ENCODE peak calls at places on chromosomes 5 and 9, in five cellular contexts. One of them, this sample, is unnamed.

GRCh38 chr9:99003308-99003707 is 59.6 kb downstream of the COL15A1 start:
- DNase-seq in adrenal gland: no peak
- DNase-seq in K562: no peak
- DNase-seq in lung: no peak
- DNase-seq in psoas muscle: no peak
- DNase-seq in this sample: no peak

GRCh38 chr9:16784002-16784401 is 86.5 kb downstream of the BNC2 start:
- DNase-seq in lung: no peak
- DNase-seq in K562: no peak
- DNase-seq in adrenal gland: no peak
- DNase-seq in psoas muscle: no peak
- DNase-seq in this sample: peak; percentile 69

GRCh38 chr9:37037137-37037743 is 3.2 kb upstream of the PAX5 start:
- DNase-seq in K562: no peak
- DNase-seq in psoas muscle: peak; percentile 50
- DNase-seq in adrenal gland: no peak
- DNase-seq in lung: no peak
- DNase-seq in this sample: no peak

GRCh38 chr9:7237473-7238243 is 479.9 kb downstream of the KDM4C start:
- DNase-seq in adrenal gland: no peak
- DNase-seq in K562: no peak
- DNase-seq in psoas muscle: no peak
- DNase-seq in lung: no peak
- DNase-seq in this sample: no peak

GRCh38 chr9:93028448-93029006 is 30.0 kb upstream of the SUSD3 start:
- DNase-seq in lung: peak; percentile 36
- DNase-seq in adrenal gland: no peak
- DNase-seq in psoas muscle: no peak
- DNase-seq in K562: no peak
- DNase-seq in this sample: no peak

GRCh38 chr5:140245354-140245753 is 57.5 kb downstream of the PFDN1 start:
- DNase-seq in K562: no peak
- DNase-seq in lung: no peak
- DNase-seq in psoas muscle: no peak
- DNase-seq in adrenal gland: no peak
- DNase-seq in this sample: no peak

GRCh38 chr9:80881350-80881749 is 808.0 kb downstream of the TLE1 start:
- DNase-seq in psoas muscle: no peak
- DNase-seq in adrenal gland: no peak
- DNase-seq in K562: no peak
- DNase-seq in lung: no peak
- DNase-seq in this sample: no peak

GRCh38 chr5:33476992-33477391 is 36.2 kb downstream of the TARS1 start:
- DNase-seq in K562: no peak
- DNase-seq in lung: no peak
- DNase-seq in adrenal gland: no peak
- DNase-seq in psoas muscle: no peak
- DNase-seq in this sample: no peak

GRCh38 chr5:102249381-102249780 is 46.7 kb downstream of the SLCO4C1 start:
- DNase-seq in lung: no peak
- DNase-seq in adrenal gland: no peak
- DNase-seq in psoas muscle: no peak
- DNase-seq in K562: no peak
- DNase-seq in this sample: no peak

GRCh38 chr9:70484232-70485130 is 70.0 kb upstream of the KLF9 start:
- DNase-seq in lung: no peak
- DNase-seq in K562: peak; percentile 72
- DNase-seq in psoas muscle: no peak
- DNase-seq in adrenal gland: peak; percentile 58
- DNase-seq in this sample: peak; percentile 81

GRCh38 chr9:116087246-116087645 is 66.3 kb upstream of the PAPPA start:
- DNase-seq in lung: peak; percentile 42
- DNase-seq in K562: no peak
- DNase-seq in adrenal gland: peak; percentile 27
- DNase-seq in psoas muscle: peak; percentile 64
- DNase-seq in this sample: no peak

DNA sequence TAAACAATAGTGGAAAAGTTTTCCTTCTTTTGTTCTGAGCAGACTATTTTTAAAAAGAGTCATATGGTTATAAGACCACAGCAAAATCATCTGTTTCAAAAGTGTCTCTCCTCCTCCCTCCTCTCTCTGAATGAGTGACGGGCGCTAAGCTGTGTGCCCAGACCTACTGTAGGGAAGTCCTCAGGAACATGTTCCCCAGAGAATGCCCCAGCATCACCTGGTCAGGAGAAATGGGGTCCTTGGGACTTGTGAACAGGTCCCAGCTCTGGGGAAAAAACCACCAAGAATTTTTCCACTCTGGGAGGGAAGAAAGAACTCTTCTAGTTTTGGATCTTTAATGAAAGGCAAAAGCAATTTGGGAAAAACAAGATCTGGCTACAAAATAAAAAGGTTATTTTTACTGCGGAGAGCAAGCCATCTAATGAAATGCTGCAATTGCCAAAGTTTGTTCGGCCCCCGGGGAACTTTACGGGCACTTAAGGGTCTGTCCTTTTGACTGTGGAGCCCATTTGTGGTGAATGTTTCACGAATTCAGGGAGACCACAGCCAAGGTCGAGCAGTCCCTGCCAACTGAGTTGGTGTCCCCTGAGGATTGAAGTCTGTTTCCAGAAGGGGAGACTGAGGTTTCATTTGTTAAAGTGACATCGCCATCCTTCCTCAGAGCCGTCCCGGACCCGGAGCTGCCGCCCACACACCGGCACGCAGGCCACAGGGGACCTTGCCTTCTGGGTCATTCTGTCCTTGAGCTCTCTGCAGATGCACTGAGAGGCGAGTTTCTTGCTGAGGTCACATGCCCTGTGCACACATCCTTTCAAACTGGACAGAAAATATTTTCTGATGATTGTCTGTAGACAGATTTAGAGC is 25.8 kb downstream of the BOD1 start:
- DNase-seq in psoas muscle: no peak
- DNase-seq in lung: no peak
- DNase-seq in K562: no peak
- DNase-seq in adrenal gland: peak; percentile 48
- DNase-seq in this sample: no peak
- H3K9me3 ChIP-seq in psoas muscle: peaks cover 10% of the 10 kb centered on the region
- H3K9me3 ChIP-seq in lung: peaks cover 28% of the 10 kb centered on the region
- H3K9me3 ChIP-seq in K562: peaks cover 10% of the 10 kb centered on the region
- H3K9me3 ChIP-seq in adrenal gland: no peaks in the 10 kb centered on the region
- H3K9me3 ChIP-seq in this sample: peaks cover 35% of the 10 kb centered on the region

GRCh38 chr9:135484460-135485277 is 5.1 kb downstream of the PPP1R26 start:
- DNase-seq in K562: no peak
- DNase-seq in psoas muscle: no peak
- DNase-seq in adrenal gland: no peak
- DNase-seq in lung: no peak
- DNase-seq in this sample: no peak
- H3K4me1 ChIP-seq in K562: peaks cover 25% of the 10 kb centered on the region
- H3K4me1 ChIP-seq in psoas muscle: peaks cover 6% of the 10 kb centered on the region
- H3K4me1 ChIP-seq in adrenal gland: peaks cover 10% of the 10 kb centered on the region
- H3K4me1 ChIP-seq in lung: peaks cover 5% of the 10 kb centered on the region
- H3K4me1 ChIP-seq in this sample: no peaks in the 10 kb centered on the region

DNA sequence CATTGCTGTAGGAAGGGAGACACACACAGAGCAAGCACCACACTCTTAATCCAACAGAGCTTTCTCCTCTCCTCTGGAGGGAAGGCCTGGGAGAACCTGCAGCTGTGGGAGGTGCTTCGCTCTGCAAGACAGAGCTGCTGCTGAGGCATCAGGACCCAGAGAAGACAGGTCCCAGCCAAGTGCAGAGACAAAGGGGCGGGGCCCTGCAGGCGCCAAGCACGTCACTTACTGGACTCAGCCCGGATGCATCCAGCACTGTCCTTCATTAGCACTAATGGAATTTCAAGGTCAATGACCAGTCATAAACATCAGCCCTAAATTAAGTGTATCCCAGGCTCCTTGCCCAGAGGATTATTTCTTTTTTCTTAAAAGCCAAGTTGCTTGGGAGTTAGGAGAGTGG is 337.1 kb upstream of the PANK3 start:
- DNase-seq in lung: no peak
- DNase-seq in psoas muscle: peak; percentile 58
- DNase-seq in adrenal gland: peak; percentile 72
- DNase-seq in K562: no peak
- DNase-seq in this sample: no peak
- H3K27ac ChIP-seq in lung: no peak overlapping the region
- H3K27ac ChIP-seq in psoas muscle: no peak overlapping the region
- H3K27ac ChIP-seq in adrenal gland: peak overlapping the region; percentile 43
- H3K27ac ChIP-seq in K562: no peak overlapping the region
- H3K27ac ChIP-seq in this sample: no peak overlapping the region

GRCh38 chr5:1235379-1235778 is 10.2 kb downstream of the SLC6A18 start:
- DNase-seq in lung: no peak
- DNase-seq in adrenal gland: no peak
- DNase-seq in K562: peak; percentile 33
- DNase-seq in psoas muscle: no peak
- DNase-seq in this sample: no peak

GRCh38 chr5:1239514-1240251 is 14.5 kb downstream of the SLC6A18 start:
- DNase-seq in psoas muscle: no peak
- DNase-seq in adrenal gland: no peak
- DNase-seq in lung: no peak
- DNase-seq in K562: peak; percentile 64
- DNase-seq in this sample: no peak

GRCh38 chr5:1232780-1233179 is 7.6 kb downstream of the SLC6A18 start:
- DNase-seq in K562: peak; percentile 28
- DNase-seq in psoas muscle: no peak
- DNase-seq in lung: no peak
- DNase-seq in adrenal gland: no peak
- DNase-seq in this sample: no peak

GRCh38 chr5:1231354-1231905 is 6.2 kb downstream of the SLC6A18 start:
- DNase-seq in adrenal gland: no peak
- DNase-seq in lung: no peak
- DNase-seq in psoas muscle: no peak
- DNase-seq in K562: no peak
- DNase-seq in this sample: no peak

DNA sequence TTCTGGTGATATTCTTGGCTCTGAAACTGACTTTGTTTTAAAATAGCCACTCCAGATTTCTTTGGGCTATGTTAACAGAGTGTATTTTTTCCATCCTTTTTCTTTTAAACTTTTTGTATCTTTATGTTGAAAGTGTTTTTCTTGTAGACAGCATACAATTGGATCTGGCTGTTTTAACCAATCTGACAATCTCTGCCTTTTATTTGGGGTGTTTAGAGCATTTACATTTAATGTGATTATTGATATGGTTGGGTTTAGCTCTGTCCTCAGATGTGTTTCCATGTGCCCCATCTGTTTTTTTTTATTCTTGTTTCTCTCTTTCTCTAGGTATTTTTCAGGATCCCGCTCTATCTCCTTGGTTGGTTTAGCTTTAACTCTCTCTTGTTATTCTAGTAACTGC is 10.7 kb downstream of the SLC6A18 start:
- DNase-seq in lung: no peak
- DNase-seq in psoas muscle: no peak
- DNase-seq in adrenal gland: no peak
- DNase-seq in K562: no peak
- DNase-seq in this sample: no peak
- H3K9me3 ChIP-seq in lung: peaks cover 16% of the 10 kb centered on the region
- H3K9me3 ChIP-seq in psoas muscle: peaks cover 12% of the 10 kb centered on the region
- H3K9me3 ChIP-seq in adrenal gland: no peaks in the 10 kb centered on the region
- H3K9me3 ChIP-seq in K562: peaks cover 2% of the 10 kb centered on the region
- H3K9me3 ChIP-seq in this sample: no peaks in the 10 kb centered on the region

GRCh38 chr9:109733690-109734089 is 46.3 kb upstream of the PALM2AKAP2 start:
- DNase-seq in psoas muscle: no peak
- DNase-seq in adrenal gland: no peak
- DNase-seq in K562: no peak
- DNase-seq in lung: no peak
- DNase-seq in this sample: no peak
- H3K4me1 ChIP-seq in psoas muscle: no peaks in the 10 kb centered on the region
- H3K4me1 ChIP-seq in adrenal gland: no peaks in the 10 kb centered on the region
- H3K4me1 ChIP-seq in K562: no peaks in the 10 kb centered on the region
- H3K4me1 ChIP-seq in lung: peaks cover 1% of the 10 kb centered on the region
- H3K4me1 ChIP-seq in this sample: peaks cover 8% of the 10 kb centered on the region

GRCh38 chr9:134208310-134208841 is 44.0 kb upstream of the RNU6ATAC start:
- DNase-seq in lung: no peak
- DNase-seq in psoas muscle: peak; percentile 95
- DNase-seq in adrenal gland: no peak
- DNase-seq in K562: no peak
- DNase-seq in this sample: no peak
- H3K27ac ChIP-seq in lung: no peak overlapping the region
- H3K27ac ChIP-seq in psoas muscle: peak overlapping the region; percentile 33
- H3K27ac ChIP-seq in adrenal gland: no peak overlapping the region
- H3K27ac ChIP-seq in K562: no peak overlapping the region
- H3K27ac ChIP-seq in this sample: no peak overlapping the region

GRCh38 chr9:138123086-138123485 is 245.5 kb downstream of the CACNA1B start:
- DNase-seq in psoas muscle: peak; percentile 15
- DNase-seq in adrenal gland: no peak
- DNase-seq in K562: no peak
- DNase-seq in lung: no peak
- DNase-seq in this sample: no peak

GRCh38 chr9:138122201-138122600 is 244.6 kb downstream of the CACNA1B start:
- DNase-seq in lung: no peak
- DNase-seq in adrenal gland: no peak
- DNase-seq in psoas muscle: peak; percentile 27
- DNase-seq in K562: no peak
- DNase-seq in this sample: no peak

GRCh38 chr9:138120511-138121437 is 243.2 kb downstream of the CACNA1B start:
- DNase-seq in adrenal gland: no peak
- DNase-seq in lung: no peak
- DNase-seq in K562: no peak
- DNase-seq in psoas muscle: peak; percentile 39
- DNase-seq in this sample: no peak

GRCh38 chr9:138121438-138122050 is 244.0 kb downstream of the CACNA1B start:
- DNase-seq in lung: no peak
- DNase-seq in psoas muscle: peak; percentile 34
- DNase-seq in adrenal gland: no peak
- DNase-seq in K562: no peak
- DNase-seq in this sample: no peak

GRCh38 chr9:138122676-138123075 is 245.1 kb downstream of the CACNA1B start:
- DNase-seq in psoas muscle: peak; percentile 22
- DNase-seq in lung: no peak
- DNase-seq in adrenal gland: no peak
- DNase-seq in K562: no peak
- DNase-seq in this sample: no peak
- H3K9me3 ChIP-seq in psoas muscle: no peaks in the 10 kb centered on the region
- H3K9me3 ChIP-seq in lung: no peaks in the 10 kb centered on the region
- H3K9me3 ChIP-seq in adrenal gland: no peaks in the 10 kb centered on the region
- H3K9me3 ChIP-seq in K562: peaks cover 4% of the 10 kb centered on the region
- H3K9me3 ChIP-seq in this sample: no peaks in the 10 kb centered on the region

GRCh38 chr5:158943057-158943456 is 156.7 kb downstream of the EBF1 start:
- DNase-seq in lung: no peak
- DNase-seq in adrenal gland: no peak
- DNase-seq in psoas muscle: peak; percentile 57
- DNase-seq in K562: no peak
- DNase-seq in this sample: no peak
- H3K4me1 ChIP-seq in lung: no peaks in the 10 kb centered on the region
- H3K4me1 ChIP-seq in adrenal gland: peaks cover 12% of the 10 kb centered on the region
- H3K4me1 ChIP-seq in psoas muscle: no peaks in the 10 kb centered on the region
- H3K4me1 ChIP-seq in K562: no peaks in the 10 kb centered on the region
- H3K4me1 ChIP-seq in this sample: peaks cover 11% of the 10 kb centered on the region

This sample was measured in SJCRH30.